ENCODE peak calls at places on chromosome 6, in seven cellular contexts. One of them, this sample, is unnamed.

GRCh38 chr6:18323935-18324707 is 59.8 kb upstream of the DEK start:
- DNase-seq in fibroblast of lung: peak; percentile 35
- DNase-seq in psoas muscle: no peak
- DNase-seq in cardiac muscle cell: peak; percentile 64
- DNase-seq in neural crest cell: peak; percentile 4
- DNase-seq in astrocyte of the spinal cord: peak; percentile 58
- DNase-seq in AG10803: peak; percentile 55
- DNase-seq in this sample: no peak

GRCh38 chr6:69116658-69117057 is 481.6 kb downstream of the ADGRB3 start:
- DNase-seq in fibroblast of lung: no peak
- DNase-seq in psoas muscle: no peak
- DNase-seq in astrocyte of the spinal cord: no peak
- DNase-seq in AG10803: no peak
- DNase-seq in neural crest cell: no peak
- DNase-seq in cardiac muscle cell: no peak
- DNase-seq in this sample: no peak

GRCh38 chr6:145548941-145549652 is 186.2 kb downstream of the EPM2A start:
- DNase-seq in AG10803: no peak
- DNase-seq in neural crest cell: no peak
- DNase-seq in psoas muscle: no peak
- DNase-seq in cardiac muscle cell: no peak
- DNase-seq in fibroblast of lung: no peak
- DNase-seq in astrocyte of the spinal cord: no peak
- DNase-seq in this sample: no peak

GRCh38 chr6:141265748-141266647 is 866.7 kb upstream of the GJE1 start:
- DNase-seq in neural crest cell: no peak
- DNase-seq in AG10803: peak; percentile 26
- DNase-seq in astrocyte of the spinal cord: peak; percentile 30
- DNase-seq in cardiac muscle cell: peak; percentile 5
- DNase-seq in fibroblast of lung: peak; percentile 14
- DNase-seq in psoas muscle: no peak
- DNase-seq in this sample: no peak

GRCh38 chr6:26312096-26312463 is 52.9 kb upstream of the BTN3A2 start:
- DNase-seq in astrocyte of the spinal cord: no peak
- DNase-seq in psoas muscle: no peak
- DNase-seq in neural crest cell: no peak
- DNase-seq in fibroblast of lung: peak; percentile 16
- DNase-seq in cardiac muscle cell: peak; percentile 31
- DNase-seq in AG10803: no peak
- DNase-seq in this sample: no peak

GRCh38 chr6:152534541-152534940 is 102.6 kb downstream of the SYNE1 start:
- DNase-seq in astrocyte of the spinal cord: no peak
- DNase-seq in AG10803: no peak
- DNase-seq in neural crest cell: no peak
- DNase-seq in fibroblast of lung: no peak
- DNase-seq in psoas muscle: no peak
- DNase-seq in cardiac muscle cell: no peak
- DNase-seq in this sample: no peak

GRCh38 chr6:159112714-159113113 is 56.5 kb upstream of the FNDC1 start:
- DNase-seq in neural crest cell: no peak
- DNase-seq in fibroblast of lung: no peak
- DNase-seq in AG10803: no peak
- DNase-seq in astrocyte of the spinal cord: no peak
- DNase-seq in cardiac muscle cell: no peak
- DNase-seq in psoas muscle: no peak
- DNase-seq in this sample: no peak

GRCh38 chr6:25334793-25335192 is 55.6 kb downstream of the CARMIL1 start:
- DNase-seq in astrocyte of the spinal cord: no peak
- DNase-seq in fibroblast of lung: no peak
- DNase-seq in psoas muscle: no peak
- DNase-seq in neural crest cell: no peak
- DNase-seq in cardiac muscle cell: no peak
- DNase-seq in AG10803: no peak
- DNase-seq in this sample: no peak

GRCh38 chr6:3438190-3439167 is 18.4 kb downstream of the SLC22A23 start:
- DNase-seq in cardiac muscle cell: peak; percentile 77
- DNase-seq in neural crest cell: no peak
- DNase-seq in astrocyte of the spinal cord: peak; percentile 92
- DNase-seq in AG10803: peak; percentile 69
- DNase-seq in fibroblast of lung: peak; percentile 90
- DNase-seq in psoas muscle: peak; percentile 48
- DNase-seq in this sample: no peak

GRCh38 chr6:42316981-42317380 is 99.3 kb upstream of the MRPS10 start:
- DNase-seq in neural crest cell: no peak
- DNase-seq in cardiac muscle cell: no peak
- DNase-seq in AG10803: no peak
- DNase-seq in fibroblast of lung: peak; percentile 71
- DNase-seq in psoas muscle: no peak
- DNase-seq in astrocyte of the spinal cord: peak; percentile 33
- DNase-seq in this sample: no peak

GRCh38 chr6:170147056-170147787 is 143.7 kb downstream of the DLL1 start:
- DNase-seq in fibroblast of lung: no peak
- DNase-seq in astrocyte of the spinal cord: no peak
- DNase-seq in cardiac muscle cell: no peak
- DNase-seq in psoas muscle: no peak
- DNase-seq in neural crest cell: no peak
- DNase-seq in AG10803: no peak
- DNase-seq in this sample: no peak

GRCh38 chr6:114785235-114786127 is 442.7 kb upstream of the HS3ST5 start:
- DNase-seq in astrocyte of the spinal cord: peak; percentile 26
- DNase-seq in cardiac muscle cell: no peak
- DNase-seq in neural crest cell: no peak
- DNase-seq in AG10803: no peak
- DNase-seq in fibroblast of lung: peak; percentile 66
- DNase-seq in psoas muscle: no peak
- DNase-seq in this sample: no peak

GRCh38 chr6:107460074-107460631 is 789 bp upstream of the PDSS2 start:
- DNase-seq in fibroblast of lung: no peak
- DNase-seq in cardiac muscle cell: peak; percentile 45
- DNase-seq in psoas muscle: no peak
- DNase-seq in neural crest cell: no peak
- DNase-seq in AG10803: no peak
- DNase-seq in astrocyte of the spinal cord: no peak
- DNase-seq in this sample: no peak

GRCh38 chr6:44630125-44631028 is 242.9 kb downstream of the CDC5L start:
- DNase-seq in astrocyte of the spinal cord: peak; percentile 84
- DNase-seq in fibroblast of lung: peak; percentile 78
- DNase-seq in AG10803: peak; percentile 70
- DNase-seq in psoas muscle: no peak
- DNase-seq in neural crest cell: peak; percentile 42
- DNase-seq in cardiac muscle cell: peak; percentile 86
- DNase-seq in this sample: no peak

GRCh38 chr6:137213813-137214212 is 5.4 kb downstream of the IFNGR1 start:
- DNase-seq in neural crest cell: no peak
- DNase-seq in fibroblast of lung: no peak
- DNase-seq in astrocyte of the spinal cord: no peak
- DNase-seq in psoas muscle: no peak
- DNase-seq in cardiac muscle cell: no peak
- DNase-seq in AG10803: no peak
- DNase-seq in this sample: no peak

GRCh38 chr6:91149914-91150674 is 563.2 kb upstream of the MAP3K7 start:
- DNase-seq in psoas muscle: no peak
- DNase-seq in neural crest cell: no peak
- DNase-seq in fibroblast of lung: peak; percentile 83
- DNase-seq in AG10803: no peak
- DNase-seq in astrocyte of the spinal cord: peak; percentile 24
- DNase-seq in cardiac muscle cell: peak; percentile 68
- DNase-seq in this sample: no peak

GRCh38 chr6:54267798-54268197 is 40.4 kb upstream of the TINAG start:
- DNase-seq in psoas muscle: no peak
- DNase-seq in cardiac muscle cell: peak; percentile 72
- DNase-seq in astrocyte of the spinal cord: peak; percentile 56
- DNase-seq in AG10803: peak; percentile 39
- DNase-seq in neural crest cell: no peak
- DNase-seq in fibroblast of lung: peak; percentile 42
- DNase-seq in this sample: no peak

GRCh38 chr6:70398783-70399730 is 14.3 kb upstream of the FAM135A start:
- DNase-seq in psoas muscle: no peak
- DNase-seq in astrocyte of the spinal cord: peak; percentile 62
- DNase-seq in cardiac muscle cell: peak; percentile 26
- DNase-seq in AG10803: peak; percentile 13
- DNase-seq in fibroblast of lung: peak; percentile 70
- DNase-seq in neural crest cell: no peak
- DNase-seq in this sample: no peak

GRCh38 chr6:20402181-20403079 is 751 bp downstream of the E2F3 start:
- DNase-seq in AG10803: peak; percentile 24
- DNase-seq in astrocyte of the spinal cord: peak; percentile 21
- DNase-seq in fibroblast of lung: peak; percentile 40
- DNase-seq in neural crest cell: peak; percentile 39
- DNase-seq in psoas muscle: peak; percentile 40
- DNase-seq in cardiac muscle cell: peak; percentile 35
- DNase-seq in this sample: peak; percentile 73

GRCh38 chr6:6803180-6803978 is 214.9 kb downstream of the LY86 start:
- DNase-seq in astrocyte of the spinal cord: no peak
- DNase-seq in cardiac muscle cell: no peak
- DNase-seq in fibroblast of lung: no peak
- DNase-seq in neural crest cell: no peak
- DNase-seq in AG10803: no peak
- DNase-seq in psoas muscle: no peak
- DNase-seq in this sample: no peak

GRCh38 chr6:102907181-102907580 is 1513.7 kb downstream of the GRIK2 start:
- DNase-seq in neural crest cell: no peak
- DNase-seq in cardiac muscle cell: no peak
- DNase-seq in astrocyte of the spinal cord: no peak
- DNase-seq in fibroblast of lung: no peak
- DNase-seq in AG10803: no peak
- DNase-seq in psoas muscle: no peak
- DNase-seq in this sample: no peak

GRCh38 chr6:158629376-158630221 is 14.9 kb downstream of the DYNLT1 start:
- DNase-seq in neural crest cell: no peak
- DNase-seq in AG10803: no peak
- DNase-seq in astrocyte of the spinal cord: no peak
- DNase-seq in psoas muscle: peak; percentile 39
- DNase-seq in fibroblast of lung: no peak
- DNase-seq in cardiac muscle cell: no peak
- DNase-seq in this sample: no peak

GRCh38 chr6:85966859-85967258 is 324.2 kb upstream of the SYNCRIP start:
- DNase-seq in cardiac muscle cell: no peak
- DNase-seq in psoas muscle: no peak
- DNase-seq in fibroblast of lung: no peak
- DNase-seq in AG10803: no peak
- DNase-seq in astrocyte of the spinal cord: no peak
- DNase-seq in neural crest cell: no peak
- DNase-seq in this sample: no peak

GRCh38 chr6:106446983-106447382 is 86.5 kb downstream of the CRYBG1 start:
- DNase-seq in AG10803: no peak
- DNase-seq in fibroblast of lung: no peak
- DNase-seq in cardiac muscle cell: no peak
- DNase-seq in psoas muscle: no peak
- DNase-seq in astrocyte of the spinal cord: no peak
- DNase-seq in neural crest cell: no peak
- DNase-seq in this sample: no peak
- TF ChIP-seq CTCF in AG10803: no peak
- TF ChIP-seq CTCF in fibroblast of lung: no peak
- TF ChIP-seq CTCF in cardiac muscle cell: no peak
- TF ChIP-seq CTCF in psoas muscle: no peak
- TF ChIP-seq CTCF in astrocyte of the spinal cord: no peak
- TF ChIP-seq CTCF in neural crest cell: no peak
- TF ChIP-seq CTCF in this sample: no peak

DNA sequence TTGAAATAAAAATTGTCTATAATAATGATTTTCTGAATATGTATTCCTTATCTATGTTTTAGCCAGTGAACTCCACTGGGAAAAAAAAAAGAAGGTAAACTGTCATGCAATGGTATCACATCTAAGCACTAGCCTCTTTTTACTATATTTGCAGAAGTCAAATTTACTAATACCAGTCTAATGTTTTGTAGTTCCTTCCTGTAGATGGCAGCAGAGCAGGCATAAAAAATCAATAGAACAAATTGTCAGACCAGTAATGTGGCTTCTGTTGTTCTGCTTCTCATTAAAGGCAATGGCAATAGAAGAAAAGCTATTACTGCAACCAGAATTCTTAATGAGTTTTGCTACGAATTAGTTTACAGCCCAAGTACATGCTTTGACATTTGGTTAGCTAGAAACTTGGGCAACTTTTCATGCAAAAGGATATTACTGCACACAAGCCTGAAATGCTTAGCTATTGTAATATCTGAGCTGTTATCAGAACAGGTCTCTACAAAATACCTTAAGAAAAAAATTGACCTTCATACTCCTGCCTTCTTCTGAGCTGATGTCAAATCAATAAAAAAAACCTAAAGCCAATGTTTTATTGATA is 476.9 kb downstream of the KHDRBS2 start:
- DNase-seq in fibroblast of lung: no peak
- DNase-seq in psoas muscle: no peak
- DNase-seq in AG10803: peak; percentile 1
- DNase-seq in neural crest cell: no peak
- DNase-seq in astrocyte of the spinal cord: no peak
- DNase-seq in cardiac muscle cell: peak; percentile 4
- DNase-seq in this sample: no peak
- TF ChIP-seq CTCF in fibroblast of lung: peak; percentile 26
- TF ChIP-seq CTCF in psoas muscle: peak; percentile 32
- TF ChIP-seq CTCF in AG10803: peak; percentile 39
- TF ChIP-seq CTCF in neural crest cell: peak; percentile 81
- TF ChIP-seq CTCF in astrocyte of the spinal cord: peak; percentile 28
- TF ChIP-seq CTCF in cardiac muscle cell: no peak
- TF ChIP-seq CTCF in this sample: peak; percentile 81

DNA sequence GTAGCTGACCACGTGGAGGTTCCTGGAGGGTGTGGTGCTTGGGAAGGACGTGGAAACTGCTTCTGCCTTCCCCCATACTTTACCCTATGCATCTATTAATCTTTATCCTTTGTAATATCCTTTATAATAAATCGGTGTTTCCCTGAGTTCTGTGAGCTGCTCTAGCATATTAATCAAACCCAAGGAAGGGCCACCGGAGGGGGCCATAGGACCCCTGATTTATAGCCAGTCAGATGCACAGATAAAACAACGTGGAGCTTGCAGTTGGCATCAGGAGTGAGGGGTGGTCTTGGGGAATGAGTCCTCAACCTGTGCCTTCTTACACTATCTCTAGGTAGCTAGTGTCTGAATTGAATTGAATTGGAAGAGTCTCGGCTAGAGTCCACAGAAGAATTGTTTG is 36.5 kb upstream of the TFAP2A start:
- DNase-seq in psoas muscle: no peak
- DNase-seq in astrocyte of the spinal cord: no peak
- DNase-seq in AG10803: no peak
- DNase-seq in fibroblast of lung: no peak
- DNase-seq in neural crest cell: no peak
- DNase-seq in cardiac muscle cell: no peak
- DNase-seq in this sample: no peak
- TF ChIP-seq CTCF in psoas muscle: no peak
- TF ChIP-seq CTCF in astrocyte of the spinal cord: no peak
- TF ChIP-seq CTCF in AG10803: no peak
- TF ChIP-seq CTCF in fibroblast of lung: no peak
- TF ChIP-seq CTCF in neural crest cell: no peak
- TF ChIP-seq CTCF in cardiac muscle cell: no peak
- TF ChIP-seq CTCF in this sample: no peak

GRCh38 chr6:30942338-30943060 is 1.7 kb downstream of the MUCL3 start:
- DNase-seq in psoas muscle: peak; percentile 70
- DNase-seq in cardiac muscle cell: peak; percentile 88
- DNase-seq in neural crest cell: peak; percentile 70
- DNase-seq in astrocyte of the spinal cord: peak; percentile 71
- DNase-seq in AG10803: peak; percentile 85
- DNase-seq in fibroblast of lung: peak; percentile 78
- DNase-seq in this sample: peak; percentile 83
- TF ChIP-seq CTCF in psoas muscle: peak; percentile 31
- TF ChIP-seq CTCF in cardiac muscle cell: peak; percentile 80
- TF ChIP-seq CTCF in neural crest cell: peak; percentile 67
- TF ChIP-seq CTCF in astrocyte of the spinal cord: peak; percentile 64
- TF ChIP-seq CTCF in AG10803: peak; percentile 78
- TF ChIP-seq CTCF in fibroblast of lung: peak; percentile 61
- TF ChIP-seq CTCF in this sample: peak; percentile 68